ENCODE peak calls at places on chromosome 18, in five cellular contexts. V is gastrocnemius medialis, D is astrocyte, J is H9, U is A549. T is an unnamed sample. For H3K4me1, the result is how much of the 10 kb centered on the place peaks cover.

GRCh38 chr18:32040936-32041335 is 22.3 kb downstream of the RNF125 start:
- DNase-seq in J (no peak), V (no peak), D (no peak), U (no peak), T (no peak)

GRCh38 chr18:7071600-7071999 is 46.0 kb downstream of the LAMA1 start:
- DNase-seq in D (no peak), V (no peak), U (no peak), J (no peak), T (no peak)

GRCh38 chr18:7512990-7513389 is 54.1 kb upstream of the PTPRM start:
- DNase-seq in D (no peak), J (no peak), U (no peak), V (no peak), T (no peak)

GRCh38 chr18:56637897-56638231 is 528 bp downstream of the TXNL1 start:
- DNase-seq in J (no peak), U (no peak), V (no peak), D (no peak), T (peak)

GRCh38 chr18:59763541-59764136 is 66.4 kb upstream of the CCBE1 start:
- DNase-seq in J (no peak), U (no peak), V (no peak), D (no peak), T (no peak)

GRCh38 chr18:27583021-27583420 is 397.9 kb upstream of the CHST9 start:
- DNase-seq in U (no peak), V (no peak), D (peak), J (no peak), T (no peak)

GRCh38 chr18:6001867-6002266 is 106.5 kb upstream of the TMEM200C start:
- DNase-seq in V (no peak), J (no peak), U (no peak), D (peak), T (no peak)

GRCh38 chr18:25144835-25145234 is 207.1 kb downstream of the ZNF521 start:
- DNase-seq in J (no peak), U (no peak), V (no peak), D (peak), T (no peak)

GRCh38 chr18:7642491-7642890 is 75.4 kb downstream of the PTPRM start:
- DNase-seq in J (no peak), V (no peak), D (no peak), U (no peak), T (no peak)

GRCh38 chr18:48804856-48805610 is 145.7 kb downstream of the SMAD7 start:
- DNase-seq in V (peak), D (no peak), U (no peak), J (peak), T (peak)

GRCh38 chr18:74082476-74083070 is 65.1 kb downstream of the FBXO15 start:
- DNase-seq in U (peak), V (no peak), J (peak), D (peak), T (no peak)

GRCh38 chr18:70188113-70188512 is 17.4 kb downstream of the RTTN start:
- DNase-seq in D (no peak), J (no peak), U (no peak), V (no peak), T (no peak)

GRCh38 chr18:31445908-31446307 is 1.6 kb upstream of the DSG3 start:
- DNase-seq in J (no peak), D (no peak), V (no peak), U (no peak), T (no peak)

GRCh38 chr18:11976882-11977281 is 4.4 kb upstream of the IMPA2 start:
- DNase-seq in J (no peak), V (no peak), D (no peak), U (no peak), T (no peak)

GRCh38 chr18:37900281-37900680 is 334.7 kb upstream of the CELF4 start:
- DNase-seq in J (no peak), U (no peak), V (no peak), D (no peak), T (no peak)

GRCh38 chr18:23238152-23238531 is 102.9 kb downstream of the CABLES1 start:
- DNase-seq in V (peak), U (no peak), J (no peak), D (peak), T (peak)

GRCh38 chr18:73613706-73614340 is 533.8 kb downstream of the FBXO15 start:
- DNase-seq in D (peak), J (no peak), U (no peak), V (no peak), T (no peak)

GRCh38 chr18:63022429-63023022 is 297.0 kb downstream of the BCL2 start:
- DNase-seq in U (no peak), D (no peak), J (peak), V (no peak), T (no peak)
- TF ChIP-seq CTCF in U (no peak), D (no peak), J (peak), V (no peak), T (no peak)

DNA sequence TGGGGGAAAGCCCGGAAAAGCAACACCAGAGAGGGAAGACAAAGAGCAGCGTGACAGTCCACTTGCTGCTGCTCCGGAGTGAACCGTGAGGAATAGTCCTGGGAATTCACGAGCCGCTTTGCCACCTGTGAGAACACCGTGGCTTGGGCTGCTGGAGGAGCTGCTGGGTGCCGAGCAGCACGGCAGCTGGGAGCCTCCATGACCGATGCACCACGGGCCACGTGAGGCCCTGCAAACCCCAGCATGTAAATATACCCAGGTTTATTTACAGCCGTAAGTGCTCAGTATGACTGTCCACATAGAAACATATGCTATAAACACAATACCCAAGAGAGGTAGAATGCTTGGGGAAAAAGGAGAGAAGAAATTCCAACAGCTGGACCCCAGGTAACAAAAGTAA is 65.1 kb downstream of the SMIM21 start:
- DNase-seq in D (no peak), J (no peak), V (no peak), U (no peak), T (no peak)
- H3K4me1 ChIP-seq in D (under half), J (under half), V (under half), U (under half), T (under half)

GRCh38 chr18:36331541-36331971 is 34.0 kb downstream of the FHOD3 start:
- DNase-seq in D (no peak), U (no peak), J (no peak), V (no peak), T (no peak)
- H3K27ac ChIP-seq in D (no peak), U (no peak), J (no peak), V (no peak), T (no peak)

DNA sequence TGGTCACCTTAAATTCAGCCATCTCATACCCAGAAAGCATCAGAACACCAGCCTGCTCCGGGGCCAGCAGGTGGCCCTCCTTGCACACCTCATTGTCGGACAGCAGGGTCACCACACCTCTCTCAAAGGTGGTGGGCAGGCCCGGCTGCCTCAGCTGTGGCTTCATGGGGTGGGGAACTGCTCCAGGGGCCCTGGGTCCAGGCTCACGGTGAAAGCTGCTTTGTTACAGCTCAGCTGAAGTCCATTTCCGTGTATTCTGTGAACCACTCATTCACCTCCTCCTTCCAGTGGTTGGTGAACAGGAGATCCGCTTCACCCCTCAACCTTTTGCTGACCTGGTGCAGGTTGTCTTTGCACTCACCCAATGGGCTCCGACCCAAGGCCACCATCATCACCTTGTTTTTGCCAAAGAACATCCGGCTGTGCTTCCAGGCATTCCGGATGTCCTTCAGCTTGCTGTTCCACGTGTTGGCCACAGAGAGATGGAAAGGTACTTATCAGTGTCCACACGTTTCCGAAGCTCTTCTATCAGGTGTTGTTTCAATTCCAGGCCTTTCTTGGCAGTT is 78.6 kb upstream of the LDLRAD4 start:
- DNase-seq in J (no peak), U (no peak), D (no peak), V (no peak), T (no peak)
- TF ChIP-seq CTCF in J (peak), U (no peak), D (no peak), V (no peak), T (no peak)

GRCh38 chr18:79476031-79476917 is 80.5 kb downstream of the NFATC1 start:
- DNase-seq in V (no peak), U (no peak), J (no peak), D (no peak), T (no peak)
- H3K4me1 ChIP-seq in V (under half), U (under half), J (under half), D (under half), T (under half)

GRCh38 chr18:36297419-36298112 is at the start of gene FHOD3:
- DNase-seq in J (peak), V (peak), D (peak), U (peak), T (peak)
- H3K27ac ChIP-seq in J (no peak), V (peak), D (peak), U (peak), T (peak)

DNA sequence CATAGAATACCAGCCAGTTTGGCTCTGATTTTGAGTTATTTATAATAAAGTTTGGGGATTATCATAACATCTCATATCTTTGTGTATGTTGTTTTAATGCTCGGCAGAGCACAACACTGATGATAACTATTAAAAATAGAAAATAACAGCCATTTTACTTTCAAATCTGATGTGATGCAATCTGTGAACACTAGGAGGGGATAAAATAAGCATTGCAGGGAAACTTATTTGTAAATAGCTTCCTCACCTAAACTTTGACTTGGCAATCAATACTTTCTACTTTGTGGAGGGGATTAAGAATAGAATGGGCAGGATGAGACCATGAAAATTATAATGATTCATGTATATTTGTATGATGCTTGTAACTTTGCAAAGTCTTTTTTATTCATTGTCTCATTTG is 54.4 kb downstream of the USP14 start:
- DNase-seq in J (no peak), U (no peak), D (no peak), V (no peak), T (no peak)
- TF ChIP-seq CTCF in J (peak), U (no peak), D (no peak), V (no peak), T (no peak)